ENCODE peak calls at places on chromosomes 7 and 10, in five cellular contexts. S is GM12878, U is H9, M is cardiac muscle cell, P is psoas muscle. L is an unnamed sample. For H3K4me1, the result is how much of the 10 kb centered on the place peaks cover.

GRCh38 chr7:41222704-41223103 is 480.2 kb downstream of the INHBA start:
- DNase-seq in S (no peak), U (no peak), M (no peak), P (no peak), L (no peak)

GRCh38 chr7:24757799-24758275 is 573 bp upstream of the GSDME start:
- DNase-seq in S (no peak), U (no peak), M (peak), P (no peak), L (no peak)

GRCh38 chr7:68070992-68071391 is 1074.4 kb downstream of the TYW1 start:
- DNase-seq in S (no peak), U (no peak), M (no peak), P (no peak), L (no peak)

GRCh38 chr7:36473454-36474282 is 84.0 kb downstream of the ANLN start:
- DNase-seq in S (no peak), U (peak), M (peak), P (no peak), L (peak)

GRCh38 chr7:148809856-148810255 is 74.2 kb downstream of the EZH2 start:
- DNase-seq in S (no peak), U (peak), M (no peak), P (no peak), L (peak)

GRCh38 chr7:159197066-159197975 is 52.7 kb upstream of the VIPR2 start:
- DNase-seq in S (peak), U (peak), M (no peak), P (no peak), L (peak)

GRCh38 chr7:115183431-115184057 is 261.6 kb downstream of the MDFIC start:
- DNase-seq in S (no peak), U (no peak), M (no peak), P (no peak), L (no peak)

GRCh38 chr7:99624487-99624886 is 7.7 kb downstream of the ZSCAN25 start:
- DNase-seq in S (no peak), U (no peak), M (no peak), P (no peak), L (no peak)

GRCh38 chr10:32189400-32190084 is 133.3 kb upstream of the KIF5B start:
- DNase-seq in S (no peak), U (no peak), M (no peak), P (no peak), L (peak)

GRCh38 chr10:84423729-84424128 is 95.3 kb downstream of the CCSER2 start:
- DNase-seq in S (no peak), U (no peak), M (no peak), P (no peak), L (no peak)

GRCh38 chr10:111598433-111599059 is 521.7 kb downstream of the ADRA2A start:
- DNase-seq in S (peak), U (peak), M (peak), P (peak), L (peak)

GRCh38 chr10:111522551-111522950 is 445.7 kb downstream of the ADRA2A start:
- DNase-seq in S (no peak), U (no peak), M (no peak), P (no peak), L (no peak)

GRCh38 chr10:7185367-7185690 is 225.5 kb downstream of the SFMBT2 start:
- DNase-seq in S (no peak), U (no peak), M (no peak), P (no peak), L (no peak)

GRCh38 chr7:80335473-80336232 is 176.2 kb downstream of the GNAT3 start:
- DNase-seq in S (no peak), U (no peak), M (no peak), P (no peak), L (no peak)

GRCh38 chr10:50592961-50593418 is 30.8 kb downstream of the SGMS1 start:
- DNase-seq in S (no peak), U (no peak), M (no peak), P (no peak), L (no peak)

GRCh38 chr10:124743188-124744046 is 761 bp downstream of the FAM53B start:
- DNase-seq in S (no peak), U (no peak), M (peak), P (peak), L (peak)

GRCh38 chr10:124741281-124741921 is 2.8 kb downstream of the FAM53B start:
- DNase-seq in S (no peak), U (peak), M (peak), P (peak), L (peak)

GRCh38 chr10:124744047-124744687 is at the start of gene FAM53B:
- DNase-seq in S (no peak), U (peak), M (peak), P (peak), L (peak)

GRCh38 chr10:124741922-124742417 is 2.2 kb downstream of the FAM53B start:
- DNase-seq in S (no peak), U (no peak), M (no peak), P (peak), L (peak)

DNA sequence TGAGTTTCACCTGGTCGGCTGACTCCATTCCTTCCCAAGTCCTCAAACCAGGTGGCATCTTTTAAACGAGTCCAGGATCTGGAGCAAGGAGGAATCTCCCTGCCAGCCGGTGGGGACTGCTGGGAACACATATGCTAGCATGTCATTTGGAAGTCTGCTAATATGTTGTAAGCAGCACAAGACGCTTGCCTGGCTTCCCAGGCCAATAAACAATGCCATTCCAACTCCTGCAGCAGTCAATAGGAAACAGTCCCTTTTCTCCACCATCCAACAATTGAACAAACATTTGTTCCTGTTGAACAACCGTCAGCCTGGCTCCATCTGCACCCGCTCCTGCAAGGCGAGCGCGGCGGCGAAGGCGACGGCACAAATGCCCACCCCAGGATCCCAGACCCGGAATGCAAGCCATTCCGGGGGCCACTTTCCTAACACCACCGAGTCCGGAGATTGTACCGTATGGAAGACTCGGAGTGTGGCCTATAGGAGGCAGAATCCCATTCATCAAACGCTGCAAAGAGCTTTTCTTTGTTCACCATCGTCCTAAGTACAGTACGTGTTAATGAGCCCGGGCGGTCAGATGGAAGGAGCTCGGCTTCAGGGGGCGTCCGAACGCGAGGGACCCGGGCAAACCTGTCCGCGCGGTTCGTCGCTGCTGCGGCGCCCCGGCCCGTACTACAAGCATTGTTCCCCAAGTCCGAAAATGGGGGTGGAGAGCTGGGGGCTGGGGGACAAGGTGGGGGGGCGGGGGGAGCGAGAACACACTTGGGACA is 1.6 kb downstream of the FAM53B start:
- DNase-seq in S (no peak), U (no peak), M (peak), P (peak), L (peak)
- TF ChIP-seq CTCF in S (peak), U (peak), M (peak), P (no peak), L (peak)

DNA sequence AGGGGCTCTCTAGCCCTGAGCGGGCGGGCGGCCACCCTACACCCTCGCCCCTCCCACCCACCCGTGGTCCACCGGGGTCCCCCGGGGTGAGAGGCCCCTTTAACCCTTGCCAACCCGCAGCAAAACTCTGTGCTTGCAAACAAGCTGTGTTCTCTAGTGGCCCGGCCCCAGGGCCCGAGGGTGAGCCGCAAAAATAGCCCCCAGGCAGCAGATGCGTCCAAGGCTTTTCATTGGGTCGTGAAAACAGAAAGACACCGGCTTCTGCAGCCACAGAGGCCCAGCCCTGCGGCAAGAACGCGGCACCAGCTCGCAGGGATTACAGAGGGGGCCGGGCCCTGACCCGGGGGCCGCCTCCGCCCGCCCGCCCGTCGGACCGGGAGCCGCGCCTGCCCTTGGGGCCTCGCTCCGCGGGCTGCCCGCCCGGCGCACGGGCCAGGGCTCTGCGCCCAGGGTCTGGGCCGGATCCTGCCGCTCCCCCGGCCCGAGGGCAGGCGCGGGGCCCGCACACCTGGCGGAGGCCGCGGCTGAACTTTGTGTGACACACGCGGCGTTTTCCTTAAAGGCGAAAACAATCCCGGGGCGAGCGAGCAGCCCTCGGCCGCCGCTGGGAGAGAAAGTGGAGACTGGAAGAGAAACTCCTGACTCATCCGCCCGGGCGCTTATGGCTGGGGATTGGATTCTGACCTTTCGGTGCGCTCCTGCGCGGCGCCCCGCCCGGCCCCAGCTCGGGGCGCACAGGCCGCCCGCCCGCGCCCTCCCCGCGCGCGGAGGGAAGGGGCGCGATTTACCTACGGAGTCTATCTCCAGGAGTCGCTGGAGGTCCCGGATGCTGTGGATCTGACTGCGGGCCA is 2.8 kb downstream of the PDGFA start:
- DNase-seq in S (no peak), U (no peak), M (peak), P (peak), L (peak)
- H3K4me1 ChIP-seq in S (under half), U (under half), M (under half), P (under half), L (under half)

GRCh38 chr7:154984601-154985188 is 18.2 kb downstream of the PAXIP1 start:
- DNase-seq in S (no peak), U (no peak), M (no peak), P (no peak), L (no peak)
- H3K27ac ChIP-seq in S (no peak), U (no peak), M (no peak), P (no peak), L (no peak)

DNA sequence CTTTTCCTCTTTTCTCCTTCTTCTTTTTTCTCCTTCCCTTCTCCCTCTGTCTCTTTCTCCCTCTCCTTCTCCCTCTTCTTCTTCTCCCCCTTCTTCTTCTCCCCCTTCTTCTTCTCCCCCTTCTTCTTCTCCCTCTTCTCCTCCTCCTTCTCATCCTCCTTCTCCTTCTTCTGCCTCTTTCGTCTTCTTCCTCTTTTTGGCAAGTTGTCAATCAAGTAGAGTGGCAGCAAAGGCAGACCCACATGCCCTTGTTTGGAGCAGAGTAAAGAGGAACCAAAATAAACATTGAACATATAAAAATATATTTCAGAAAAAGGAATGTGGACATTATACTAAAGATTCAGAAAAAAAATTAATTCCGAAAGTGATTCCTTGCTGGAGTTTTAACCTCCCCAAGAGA is 59.6 kb upstream of the ZNF33B start:
- DNase-seq in S (no peak), U (no peak), M (no peak), P (no peak), L (no peak)
- TF ChIP-seq CTCF in S (no peak), U (no peak), M (no peak), P (no peak), L (no peak)

DNA sequence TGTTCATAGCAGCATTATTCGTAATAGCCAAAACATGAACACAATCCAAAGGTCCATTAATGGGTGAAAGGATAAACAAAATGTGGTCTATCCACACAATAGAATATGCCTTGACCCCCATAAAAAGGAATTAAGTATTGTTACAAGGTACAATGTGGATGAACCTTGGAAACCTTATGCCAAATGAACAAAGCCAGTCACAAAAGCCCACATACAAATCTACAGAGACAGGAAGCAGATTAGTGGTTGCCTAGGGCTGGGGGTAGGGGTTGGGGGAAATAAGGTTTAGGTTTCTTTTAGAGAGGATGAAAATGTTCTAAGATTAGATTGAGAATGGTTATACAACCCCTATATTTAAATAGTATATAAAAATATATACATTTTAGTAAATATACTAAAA is 34.8 kb downstream of the PIP4K2A start:
- DNase-seq in S (no peak), U (no peak), M (no peak), P (no peak), L (no peak)
- H3K4me1 ChIP-seq in S (under half), U (under half), M (under half), P (under half), L (under half)

DNA sequence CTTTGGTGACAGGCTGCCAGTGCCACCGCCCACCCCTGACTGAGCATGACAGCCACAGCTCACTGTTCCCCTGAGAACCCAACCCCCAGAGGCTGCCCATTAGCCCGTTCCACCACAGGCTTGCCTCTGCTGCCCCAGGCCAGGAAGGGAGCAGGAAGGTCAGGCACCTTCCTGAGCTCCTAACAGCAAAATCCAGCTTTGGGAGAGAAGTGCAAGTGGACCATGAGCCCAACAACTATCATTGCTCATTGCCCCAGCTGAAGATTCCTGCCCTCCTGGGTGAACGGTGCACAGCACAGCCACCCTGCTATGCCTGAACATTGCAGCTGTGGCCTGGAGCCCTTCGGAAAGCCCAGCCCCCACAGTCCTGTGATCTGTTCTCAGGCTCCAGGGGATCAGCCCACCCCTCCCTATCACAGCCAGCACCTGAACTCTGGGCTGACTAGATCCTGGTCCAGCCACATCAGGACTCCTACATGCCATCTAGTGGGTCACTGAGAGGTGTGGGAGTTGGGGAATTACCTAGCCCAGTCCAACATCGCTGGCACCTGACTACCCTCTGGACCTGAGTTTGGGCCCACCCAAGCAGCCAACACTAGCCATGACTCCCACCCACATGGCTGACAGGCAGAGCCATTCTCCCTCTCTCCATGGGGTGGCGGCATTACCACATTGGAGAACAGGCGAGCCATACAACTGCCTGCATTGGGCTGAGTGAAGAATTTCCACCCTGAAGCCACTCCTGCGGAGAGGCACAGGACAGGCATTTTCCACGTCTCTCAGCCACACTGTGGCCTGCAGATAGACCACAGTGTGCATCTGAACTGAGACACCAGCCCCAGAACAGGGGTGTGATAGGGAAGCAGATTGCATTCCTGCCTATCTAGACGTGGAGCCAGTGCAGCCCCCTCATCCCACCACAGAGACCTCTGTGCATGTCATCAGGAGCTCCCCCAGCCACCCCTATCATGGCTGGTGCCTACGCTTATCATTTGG is 58.4 kb upstream of the ANTXRL start:
- DNase-seq in S (no peak), U (peak), M (peak), P (peak), L (peak)
- H3K27ac ChIP-seq in S (no peak), U (no peak), M (no peak), P (no peak), L (no peak)

L was measured in endodermal cell.